ENCODE peak calls at places on chromosomes 5 and 9, in eight cellular contexts. One of them, this sample, is unnamed. For H3K4me1 and H3K9me3, the result is how much of the 10 kb centered on the place peaks cover.

GRCh38 chr9:136016221-136016881 is 55.2 kb upstream of the UBAC1 start:
- DNase-seq in effector memory CD4-positive, alpha-beta T cell: no peak
- DNase-seq in testis: no peak
- DNase-seq in psoas muscle: peak
- DNase-seq in CD8-positive, alpha-beta memory T cell: no peak
- DNase-seq in spleen: no peak
- DNase-seq in SJSA1: no peak
- DNase-seq in right atrium auricular region: no peak
- DNase-seq in this sample: no peak

GRCh38 chr5:56415356-56415765 is 182.2 kb upstream of the ANKRD55 start:
- DNase-seq in effector memory CD4-positive, alpha-beta T cell: no peak
- DNase-seq in testis: peak
- DNase-seq in psoas muscle: peak
- DNase-seq in CD8-positive, alpha-beta memory T cell: no peak
- DNase-seq in spleen: peak
- DNase-seq in SJSA1: no peak
- DNase-seq in right atrium auricular region: peak
- DNase-seq in this sample: no peak

GRCh38 chr9:16262467-16263261 is 607.8 kb downstream of the BNC2 start:
- DNase-seq in effector memory CD4-positive, alpha-beta T cell: no peak
- DNase-seq in testis: no peak
- DNase-seq in psoas muscle: no peak
- DNase-seq in CD8-positive, alpha-beta memory T cell: no peak
- DNase-seq in spleen: no peak
- DNase-seq in SJSA1: peak
- DNase-seq in right atrium auricular region: no peak
- DNase-seq in this sample: no peak

GRCh38 chr5:7779019-7779662 is 71.8 kb downstream of the CFAP90 start:
- DNase-seq in effector memory CD4-positive, alpha-beta T cell: no peak
- DNase-seq in testis: no peak
- DNase-seq in psoas muscle: no peak
- DNase-seq in CD8-positive, alpha-beta memory T cell: no peak
- DNase-seq in spleen: no peak
- DNase-seq in SJSA1: no peak
- DNase-seq in right atrium auricular region: no peak
- DNase-seq in this sample: no peak

GRCh38 chr5:120567066-120567465 is 103.0 kb downstream of the PRR16 start:
- DNase-seq in effector memory CD4-positive, alpha-beta T cell: no peak
- DNase-seq in testis: no peak
- DNase-seq in psoas muscle: no peak
- DNase-seq in CD8-positive, alpha-beta memory T cell: no peak
- DNase-seq in spleen: no peak
- DNase-seq in SJSA1: no peak
- DNase-seq in right atrium auricular region: no peak
- DNase-seq in this sample: no peak

GRCh38 chr9:114446036-114446435 is 58.3 kb upstream of the AKNA start:
- DNase-seq in effector memory CD4-positive, alpha-beta T cell: no peak
- DNase-seq in testis: peak
- DNase-seq in psoas muscle: no peak
- DNase-seq in CD8-positive, alpha-beta memory T cell: no peak
- DNase-seq in spleen: no peak
- DNase-seq in SJSA1: peak
- DNase-seq in right atrium auricular region: no peak
- DNase-seq in this sample: no peak

GRCh38 chr5:52895070-52895469 is 94.1 kb upstream of the ITGA2 start:
- DNase-seq in effector memory CD4-positive, alpha-beta T cell: no peak
- DNase-seq in testis: no peak
- DNase-seq in psoas muscle: no peak
- DNase-seq in CD8-positive, alpha-beta memory T cell: no peak
- DNase-seq in spleen: no peak
- DNase-seq in SJSA1: no peak
- DNase-seq in right atrium auricular region: no peak
- DNase-seq in this sample: no peak

GRCh38 chr5:81971086-81971693 is 633 bp upstream of the ATG10 start:
- DNase-seq in effector memory CD4-positive, alpha-beta T cell: no peak
- DNase-seq in testis: no peak
- DNase-seq in psoas muscle: no peak
- DNase-seq in CD8-positive, alpha-beta memory T cell: peak
- DNase-seq in spleen: no peak
- DNase-seq in SJSA1: peak
- DNase-seq in right atrium auricular region: no peak
- DNase-seq in this sample: no peak

DNA sequence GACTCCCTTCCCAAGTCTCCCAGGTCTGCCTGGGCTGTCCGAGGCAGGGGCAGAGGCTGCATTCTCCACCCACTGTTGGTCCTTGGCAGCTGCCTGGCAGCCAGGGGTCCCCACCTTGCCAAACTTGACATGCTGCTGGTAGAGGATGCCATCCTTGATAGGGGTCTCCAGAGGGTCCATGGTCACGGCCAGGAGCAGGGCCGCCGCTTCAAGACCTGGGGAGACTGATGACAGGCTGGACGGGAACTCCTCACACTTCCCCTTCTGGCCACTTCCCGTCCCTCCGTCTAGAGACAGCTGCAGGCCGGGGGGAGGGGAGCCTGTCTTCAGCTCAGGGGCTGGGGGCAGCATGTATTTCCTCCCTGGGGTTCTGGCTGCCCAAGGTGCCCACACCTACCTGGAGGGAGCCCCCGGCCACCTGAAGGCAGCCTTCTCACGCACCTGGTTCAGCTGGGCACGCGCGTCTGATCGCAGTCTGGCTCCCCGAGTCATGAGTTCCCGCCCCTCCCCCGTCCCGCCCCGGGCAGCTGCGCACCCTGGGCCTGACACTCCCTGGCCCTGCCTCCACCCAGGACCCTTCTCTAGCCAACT is at the start of gene DOK3:
- DNase-seq in effector memory CD4-positive, alpha-beta T cell: no peak
- DNase-seq in testis: no peak
- DNase-seq in psoas muscle: peak
- DNase-seq in CD8-positive, alpha-beta memory T cell: no peak
- DNase-seq in spleen: peak
- DNase-seq in SJSA1: no peak
- DNase-seq in right atrium auricular region: no peak
- DNase-seq in this sample: no peak
- H3K4me1 ChIP-seq in effector memory CD4-positive, alpha-beta T cell: under half
- H3K4me1 ChIP-seq in testis: under half
- H3K4me1 ChIP-seq in psoas muscle: under half
- H3K4me1 ChIP-seq in CD8-positive, alpha-beta memory T cell: under half
- H3K4me1 ChIP-seq in spleen: under half
- H3K4me1 ChIP-seq in SJSA1: under half
- H3K4me1 ChIP-seq in right atrium auricular region: under half
- H3K4me1 ChIP-seq in this sample: under half

DNA sequence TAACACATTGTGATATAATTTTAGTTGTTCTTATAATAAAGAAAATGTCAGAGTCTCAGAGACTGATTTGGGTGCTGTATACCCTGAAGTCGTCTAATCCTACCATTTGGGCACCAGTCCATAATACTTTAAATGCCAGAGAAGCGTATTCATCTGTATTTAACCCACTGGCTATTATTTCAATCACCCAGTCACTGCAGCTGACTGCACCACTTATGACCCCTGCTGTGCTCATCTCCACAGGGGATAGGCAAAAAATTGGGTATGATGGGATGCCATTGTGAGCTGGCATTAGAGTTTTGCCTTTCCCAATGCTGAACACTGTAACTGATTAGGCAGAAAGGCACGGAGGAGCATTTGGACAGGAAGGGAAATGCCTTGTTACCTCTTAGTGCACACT is 599.7 kb downstream of the CAAP1 start:
- DNase-seq in effector memory CD4-positive, alpha-beta T cell: no peak
- DNase-seq in testis: no peak
- DNase-seq in psoas muscle: no peak
- DNase-seq in CD8-positive, alpha-beta memory T cell: no peak
- DNase-seq in spleen: no peak
- DNase-seq in SJSA1: peak
- DNase-seq in right atrium auricular region: no peak
- DNase-seq in this sample: peak
- H3K27ac ChIP-seq in effector memory CD4-positive, alpha-beta T cell: no peak
- H3K27ac ChIP-seq in testis: no peak
- H3K27ac ChIP-seq in psoas muscle: no peak
- H3K27ac ChIP-seq in CD8-positive, alpha-beta memory T cell: no peak
- H3K27ac ChIP-seq in spleen: no peak
- H3K27ac ChIP-seq in SJSA1: no peak
- H3K27ac ChIP-seq in right atrium auricular region: no peak
- H3K27ac ChIP-seq in this sample: no peak

DNA sequence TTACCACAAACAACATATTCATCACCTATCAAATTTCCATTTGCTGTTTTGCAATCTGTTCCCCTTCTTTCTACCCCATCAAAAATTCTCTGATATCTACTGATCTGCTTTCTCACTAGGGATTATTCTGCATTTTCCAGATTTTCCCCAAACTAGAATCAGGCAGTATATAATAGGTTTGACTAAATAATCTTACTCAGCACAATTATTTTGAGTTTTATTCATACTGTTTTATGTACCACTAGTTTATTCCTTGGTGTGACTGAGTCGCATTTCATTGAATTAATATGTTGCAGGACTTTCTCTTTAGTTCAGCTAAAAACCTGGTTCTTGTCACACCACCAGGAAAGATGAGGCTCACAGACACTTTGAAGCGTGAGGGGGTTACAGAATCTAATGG is 131.4 kb downstream of the CYLC2 start:
- DNase-seq in effector memory CD4-positive, alpha-beta T cell: no peak
- DNase-seq in testis: no peak
- DNase-seq in psoas muscle: no peak
- DNase-seq in CD8-positive, alpha-beta memory T cell: no peak
- DNase-seq in spleen: no peak
- DNase-seq in SJSA1: no peak
- DNase-seq in right atrium auricular region: no peak
- DNase-seq in this sample: no peak
- H3K9me3 ChIP-seq in effector memory CD4-positive, alpha-beta T cell: under half
- H3K9me3 ChIP-seq in testis: under half
- H3K9me3 ChIP-seq in psoas muscle: under half
- H3K9me3 ChIP-seq in CD8-positive, alpha-beta memory T cell: under half
- H3K9me3 ChIP-seq in spleen: under half
- H3K9me3 ChIP-seq in SJSA1: under half
- H3K9me3 ChIP-seq in right atrium auricular region: under half
- H3K9me3 ChIP-seq in this sample: under half

DNA sequence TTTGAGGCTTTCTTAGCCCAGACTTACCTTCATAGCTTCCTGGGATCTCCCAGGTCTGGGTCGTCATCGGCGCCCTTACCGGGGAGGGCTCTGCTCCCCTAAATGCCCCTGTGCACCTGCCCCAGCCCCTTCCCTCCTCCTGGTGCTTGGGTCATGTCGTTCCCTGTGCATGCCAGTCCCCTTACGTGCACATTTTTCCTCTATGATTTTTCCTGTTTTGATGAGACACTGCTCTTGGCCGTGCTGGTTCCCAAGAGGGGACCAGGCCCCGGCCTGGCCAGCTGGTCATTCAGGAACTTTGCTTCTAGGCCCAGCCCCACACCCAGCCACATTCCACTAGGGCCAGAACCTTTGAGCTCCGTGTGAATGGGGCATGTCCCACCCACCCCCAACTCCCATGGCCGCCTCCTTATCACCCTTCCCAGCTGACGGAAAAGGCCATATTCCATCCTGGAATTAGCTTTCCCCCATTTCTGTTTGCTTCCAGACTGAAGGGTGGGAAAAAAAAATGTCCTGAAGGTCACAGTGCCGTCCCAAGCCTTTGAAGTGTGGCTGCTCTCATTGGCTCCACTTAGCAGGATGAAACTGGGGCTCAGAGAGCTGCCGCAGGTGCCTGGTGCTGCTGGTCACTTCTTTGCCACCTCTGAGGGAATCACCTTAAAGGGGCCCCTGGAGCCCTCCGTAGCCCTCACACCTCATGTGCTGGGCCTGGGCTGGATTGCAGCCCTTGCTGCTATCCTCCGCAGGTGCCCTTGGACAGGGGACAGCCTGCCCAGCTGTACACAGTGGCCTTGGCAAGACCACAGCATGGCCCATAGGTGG is 25.1 kb downstream of the ERGIC1 start:
- DNase-seq in effector memory CD4-positive, alpha-beta T cell: no peak
- DNase-seq in testis: peak
- DNase-seq in psoas muscle: peak
- DNase-seq in CD8-positive, alpha-beta memory T cell: no peak
- DNase-seq in spleen: no peak
- DNase-seq in SJSA1: peak
- DNase-seq in right atrium auricular region: peak
- DNase-seq in this sample: peak
- H3K4me1 ChIP-seq in effector memory CD4-positive, alpha-beta T cell: under half
- H3K4me1 ChIP-seq in testis: half or more
- H3K4me1 ChIP-seq in psoas muscle: half or more
- H3K4me1 ChIP-seq in CD8-positive, alpha-beta memory T cell: under half
- H3K4me1 ChIP-seq in spleen: half or more
- H3K4me1 ChIP-seq in SJSA1: half or more
- H3K4me1 ChIP-seq in right atrium auricular region: under half
- H3K4me1 ChIP-seq in this sample: half or more